ENCODE peak calls at places on chromosomes 16 and 17, in eight cellular contexts. Z, B, E, C, D, Q, K and G are unnamed samples.

GRCh38 chr17:18949566-18949965 is 2.4 kb upstream of the SLC5A10 start:
- DNase-seq in B (no peak), K (no peak), C (no peak), Z (no peak), Q (no peak), E (no peak), D (no peak), G (no peak)

GRCh38 chr17:42288985-42289862 is 926 bp downstream of the STAT5A start:
- DNase-seq in Q (no peak), B (no peak), Z (no peak), C (no peak), E (no peak), D (no peak), K (peak), G (no peak)

GRCh38 chr16:5541356-5541755 is 443.8 kb upstream of the EEF2KMT start:
- DNase-seq in C (no peak), E (no peak), Q (no peak), K (no peak), D (no peak), B (no peak), Z (no peak), G (no peak)

GRCh38 chr16:30858829-30859423 is 35.0 kb downstream of the BCL7C start:
- DNase-seq in B (no peak), Z (no peak), D (no peak), C (no peak), K (no peak), Q (no peak), E (no peak), G (no peak)

GRCh38 chr17:7858487-7858832 is 657 bp downstream of the CYB5D1 start:
- DNase-seq in D (peak), Z (peak), E (peak), C (no peak), K (peak), Q (no peak), B (no peak), G (peak)

GRCh38 chr16:88534731-88535141 is 35.5 kb upstream of the ZC3H18 start:
- DNase-seq in Q (no peak), D (no peak), C (peak), B (no peak), E (no peak), Z (no peak), K (peak), G (no peak)

GRCh38 chr16:995087-995486 is 13.5 kb downstream of the SOX8 start:
- DNase-seq in C (no peak), K (no peak), B (no peak), E (no peak), Q (no peak), Z (no peak), D (no peak), G (no peak)

GRCh38 chr17:47285003-47285402 is 31.4 kb downstream of the ITGB3 start:
- DNase-seq in E (no peak), Q (no peak), K (no peak), B (no peak), D (no peak), Z (no peak), C (no peak), G (no peak)

GRCh38 chr16:22007509-22008214 is at the start of gene MOSMO:
- DNase-seq in C (peak), Q (peak), K (peak), E (peak), D (peak), B (no peak), Z (peak), G (peak)

GRCh38 chr17:79625706-79626105 is 14.9 kb upstream of the RBFOX3 start:
- DNase-seq in D (no peak), E (peak), Q (no peak), B (no peak), C (no peak), Z (no peak), K (no peak), G (no peak)

GRCh38 chr17:63699638-63700527 is at the start of gene LIMD2:
- DNase-seq in Z (peak), K (peak), Q (no peak), C (peak), E (peak), D (peak), B (no peak), G (peak)

GRCh38 chr17:50863221-50863843 is 2.8 kb downstream of the TOB1 start:
- DNase-seq in E (peak), B (no peak), Z (peak), K (peak), Q (peak), C (no peak), D (peak), G (peak)